ENCODE peak calls at places on chromosomes 4 and X, in four cellular contexts. Q, L, D and S are unnamed samples.

GRCh38 chrX:148498067-148498466 is 2.4 kb upstream of the AFF2 start:
- DNase-seq in Q (no peak), L (no peak), D (no peak), S (no peak)

GRCh38 chr4:99078336-99078735 is 10.3 kb downstream of the ADH5 start:
- DNase-seq in Q (no peak), L (no peak), D (no peak), S (no peak)

GRCh38 chrX:65821721-65822496 is 154.5 kb downstream of the MSN start:
- DNase-seq in Q (no peak), L (no peak), D (no peak), S (peak; percentile 2)

GRCh38 chrX:17844236-17844635 is 16.9 kb downstream of the RAI2 start:
- DNase-seq in Q (no peak), L (no peak), D (no peak), S (no peak)

GRCh38 chr4:40523581-40523980 is 106.1 kb downstream of the RBM47 start:
- DNase-seq in Q (no peak), L (no peak), D (no peak), S (no peak)

GRCh38 chr4:123007679-123008078 is 85.3 kb upstream of the NUDT6 start:
- DNase-seq in Q (no peak), L (no peak), D (no peak), S (no peak)

GRCh38 chrX:18677140-18677834 is 5.4 kb upstream of the RS1 start:
- DNase-seq in Q (no peak), L (no peak), D (no peak), S (no peak)

GRCh38 chr4:147754037-147754445 is 22.2 kb downstream of the ARHGAP10 start:
- DNase-seq in Q (no peak), L (peak; percentile 68), D (peak; percentile 72), S (peak; percentile 66)

GRCh38 chrX:149286940-149287349 is 218.2 kb downstream of the IDS start:
- DNase-seq in Q (peak; percentile 57), L (peak; percentile 58), D (peak; percentile 28), S (no peak)

GRCh38 chr4:180695851-180696250 is 1547.4 kb upstream of the TENM3 start:
- DNase-seq in Q (no peak), L (peak; percentile 38), D (peak; percentile 40), S (no peak)

DNA sequence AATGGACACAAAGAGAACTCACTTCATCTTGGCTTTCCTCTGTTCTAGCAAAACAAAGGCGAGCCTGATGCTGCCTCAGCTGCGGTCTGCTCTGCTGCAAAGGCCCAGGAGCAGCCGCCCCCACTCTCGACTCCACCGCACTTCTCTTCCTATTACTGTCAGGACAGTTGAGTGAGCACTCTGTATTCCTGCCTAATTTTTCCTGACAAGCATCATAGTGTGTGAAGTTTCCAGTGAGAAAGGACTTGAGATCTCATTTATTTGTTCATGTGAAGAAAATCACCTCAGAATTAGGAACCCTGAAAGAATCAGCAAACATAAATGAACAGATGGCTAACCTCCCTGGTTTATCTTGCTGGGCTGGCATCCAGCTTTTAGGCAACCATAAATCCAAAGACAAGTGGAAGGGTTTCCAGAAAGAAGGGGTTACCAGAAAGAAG is 15.6 kb downstream of the SCARB2 start:
- DNase-seq in Q (no peak), L (peak; percentile 72), D (peak; percentile 50), S (no peak)
- H3K4me3 ChIP-seq in Q (no peak overlapping the region), L (peak overlapping the region; percentile 23), D (no peak overlapping the region), S (no peak overlapping the region)

GRCh38 chrX:110791206-110791605 is 4.4 kb downstream of the CHRDL1 start:
- DNase-seq in Q (no peak), L (no peak), D (no peak), S (no peak)
- H3K4me3 ChIP-seq in Q (no peak overlapping the region), L (no peak overlapping the region), D (no peak overlapping the region), S (no peak overlapping the region)

GRCh38 chrX:81202413-81202794 is 502 bp downstream of the SH3BGRL start:
- DNase-seq in Q (no peak), L (peak; percentile 8), D (no peak), S (no peak)

GRCh38 chrX:81206471-81206870 is 4.6 kb downstream of the SH3BGRL start:
- DNase-seq in Q (no peak), L (no peak), D (no peak), S (no peak)

GRCh38 chrX:81201692-81202412 is at the start of the genes HMGN5 and SH3BGRL:
- DNase-seq in Q (peak; percentile 85), L (peak; percentile 91), D (peak; percentile 88), S (peak; percentile 84)

GRCh38 chrX:81202989-81203388 is 1.1 kb downstream of the SH3BGRL start:
- DNase-seq in Q (no peak), L (no peak), D (no peak), S (no peak)
- H3K4me3 ChIP-seq in Q (peak overlapping the region; percentile 95), L (peak overlapping the region; percentile 81), D (peak overlapping the region; percentile 80), S (peak overlapping the region; percentile 62)

GRCh38 chrX:2485789-2486345 is 14.9 kb downstream of the DHRSX start:
- DNase-seq in Q (no peak), L (no peak), D (no peak), S (no peak)

GRCh38 chrX:2484721-2485459 is 15.9 kb downstream of the DHRSX start:
- DNase-seq in Q (no peak), L (peak; percentile 61), D (peak; percentile 59), S (no peak)

GRCh38 chrX:2485460-2485753 is 15.4 kb downstream of the DHRSX start:
- DNase-seq in Q (no peak), L (peak; percentile 29), D (peak; percentile 27), S (no peak)

GRCh38 chrX:2483398-2483797 is 17.4 kb downstream of the DHRSX start:
- DNase-seq in Q (no peak), L (no peak), D (no peak), S (no peak)

DNA sequence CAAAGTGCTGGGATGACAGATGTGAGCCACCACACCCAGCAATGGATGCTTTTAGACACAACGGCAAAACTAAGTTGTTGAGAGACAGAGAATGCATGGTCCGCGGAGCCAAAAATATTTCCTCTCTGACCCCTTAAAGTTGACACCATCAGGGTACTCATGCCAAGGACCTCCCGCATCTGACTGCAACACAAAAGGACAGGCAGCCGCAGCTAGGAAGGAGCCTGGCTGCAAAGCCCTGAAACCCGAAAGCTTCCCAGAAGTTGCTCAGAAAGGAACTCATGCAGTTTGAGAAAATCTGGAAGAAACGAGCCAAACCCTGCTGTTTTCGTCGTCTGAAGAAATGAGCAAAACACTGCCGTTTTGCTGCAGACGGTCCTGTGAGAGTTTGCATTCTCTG is 16.5 kb downstream of the DHRSX start:
- DNase-seq in Q (no peak), L (peak; percentile 28), D (peak; percentile 31), S (no peak)
- H3K4me3 ChIP-seq in Q (no peak overlapping the region), L (peak overlapping the region; percentile 30), D (peak overlapping the region; percentile 51), S (no peak overlapping the region)

DNA sequence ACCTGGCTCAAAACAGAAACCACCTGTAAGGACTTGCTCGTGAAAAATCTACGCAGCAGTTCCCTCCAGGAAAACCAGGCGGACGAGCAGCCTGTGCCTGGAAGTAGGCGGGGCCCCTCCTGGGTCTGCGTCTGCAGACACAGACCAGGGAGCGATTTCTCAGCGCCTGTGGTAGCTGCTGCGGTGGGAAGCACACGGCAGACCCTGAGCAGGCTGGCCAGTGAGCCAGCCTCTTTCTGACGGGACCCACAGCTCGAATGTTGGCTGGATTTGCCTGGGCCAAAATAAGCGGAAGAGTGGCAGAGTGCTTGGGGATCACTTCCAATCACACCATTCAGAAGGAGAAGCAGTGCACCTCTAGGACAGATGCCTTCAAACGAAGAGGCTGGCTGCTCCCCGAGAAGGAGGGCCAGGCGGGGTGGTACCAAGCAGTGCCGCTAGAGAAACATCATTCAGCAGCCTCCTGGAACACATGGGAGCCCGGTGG is 86.0 kb downstream of the GATB start:
- DNase-seq in Q (no peak), L (peak; percentile 31), D (peak; percentile 33), S (no peak)
- H3K4me3 ChIP-seq in Q (no peak overlapping the region), L (no peak overlapping the region), D (no peak overlapping the region), S (no peak overlapping the region)

GRCh38 chrX:120244395-120244734 is 6.2 kb upstream of the ZBTB33 start:
- DNase-seq in Q (no peak), L (no peak), D (no peak), S (no peak)
- H3K4me3 ChIP-seq in Q (peak overlapping the region; percentile 87), L (peak overlapping the region; percentile 64), D (peak overlapping the region; percentile 82), S (peak overlapping the region; percentile 76)

DNA sequence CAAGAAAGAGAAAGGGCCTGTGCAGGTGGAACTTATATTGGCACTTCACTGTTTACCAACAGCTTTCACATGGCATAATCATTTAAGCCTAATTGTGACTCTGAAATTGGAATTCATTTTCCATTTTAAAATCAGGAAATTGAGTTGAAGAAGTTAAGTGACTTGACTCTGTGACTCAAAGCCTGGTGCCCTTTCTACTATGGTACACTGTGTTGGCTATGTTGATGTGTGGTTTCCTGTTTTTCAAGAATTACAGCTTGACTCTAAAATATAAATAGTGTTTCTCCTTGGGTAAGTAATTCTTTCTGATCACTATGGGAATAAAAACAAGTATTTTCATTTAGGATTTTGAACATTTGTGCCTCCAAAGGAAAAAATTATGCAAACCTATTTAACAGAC is 4.3 kb downstream of the AFF1 start:
- DNase-seq in Q (peak; percentile 48), L (peak; percentile 33), D (no peak), S (no peak)
- H3K4me3 ChIP-seq in Q (peak overlapping the region; percentile 92), L (no peak overlapping the region), D (no peak overlapping the region), S (no peak overlapping the region)

GRCh38 chrX:153672531-153673397 is 849 bp downstream of the PNCK start:
- DNase-seq in Q (no peak), L (no peak), D (no peak), S (no peak)

GRCh38 chrX:153671589-153672530 is 1.8 kb downstream of the PNCK start:
- DNase-seq in Q (no peak), L (no peak), D (no peak), S (no peak)

GRCh38 chrX:153670748-153671588 is 2.6 kb downstream of the PNCK start:
- DNase-seq in Q (no peak), L (no peak), D (no peak), S (no peak)

GRCh38 chrX:153674219-153674851 is 722 bp upstream of the PNCK start:
- DNase-seq in Q (no peak), L (no peak), D (no peak), S (no peak)

DNA sequence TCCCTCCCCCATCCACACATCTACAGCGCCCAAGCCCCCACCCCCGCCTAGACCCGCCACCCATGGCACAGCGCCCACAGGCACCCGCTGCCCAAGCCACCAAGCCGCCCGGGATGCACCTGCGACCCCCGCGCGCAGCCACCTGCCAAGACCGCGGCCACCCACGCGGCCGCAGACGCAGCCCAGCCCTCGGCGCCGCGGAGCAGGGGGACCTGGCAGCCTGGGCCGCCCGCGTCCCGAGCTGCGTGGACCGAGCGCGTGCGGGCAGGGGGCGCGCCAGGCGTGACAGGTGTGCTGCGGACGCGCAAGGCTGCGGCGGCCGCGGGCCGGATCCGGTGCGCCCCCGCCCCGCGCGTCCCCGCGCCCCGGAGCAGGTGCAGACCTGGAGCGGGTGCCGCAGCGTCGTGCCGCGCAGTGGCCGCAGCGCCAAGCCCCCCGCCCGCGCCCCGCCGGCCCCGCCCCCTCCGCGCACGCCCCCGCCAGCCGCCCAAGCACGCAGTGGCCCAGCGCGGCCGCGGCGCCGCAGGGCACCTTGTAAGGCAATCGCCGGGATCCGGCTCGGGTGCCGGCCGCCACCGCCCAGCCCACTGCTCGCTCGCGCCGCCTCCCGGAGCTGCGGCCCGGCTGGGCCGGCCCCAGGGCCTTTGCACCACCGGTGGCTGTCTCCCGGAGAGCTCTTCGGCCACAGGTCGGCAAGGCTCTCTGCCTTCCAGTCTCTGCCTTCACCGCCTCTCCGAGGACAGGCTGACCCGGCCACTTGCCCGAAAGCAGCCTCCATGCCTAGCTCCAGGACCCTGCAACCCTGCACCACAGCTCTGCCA is at the start of gene PNCK:
- DNase-seq in Q (no peak), L (no peak), D (no peak), S (no peak)
- H3K4me3 ChIP-seq in Q (no peak within 1 kb of the TSS), L (no peak within 1 kb of the TSS), D (no peak within 1 kb of the TSS), S (no peak within 1 kb of the TSS)

GRCh38 chrX:83508006-83508405 is at the start of gene POU3F4:
- DNase-seq in Q (no peak), L (no peak), D (peak; percentile 0), S (no peak)
- H3K4me3 ChIP-seq in Q (no peak within 1 kb of the TSS), L (no peak within 1 kb of the TSS), D (no peak within 1 kb of the TSS), S (no peak within 1 kb of the TSS)